ENCODE peak calls at places on chromosomes 4 and X, in four cellular contexts. T is ascending aorta, Z is small intestine, R is SJCRH30. Q is an unnamed sample. For H3K36me3, the result is how much of the 10 kb centered on the place peaks cover.

GRCh38 chr4:106746451-106746850 is 289.7 kb downstream of the DKK2 start:
- DNase-seq in T (no peak), Z (no peak), R (no peak), Q (no peak)

GRCh38 chrX:118392726-118393125 is 46.8 kb downstream of the WDR44 start:
- DNase-seq in T (no peak), Z (no peak), R (no peak), Q (no peak)

GRCh38 chr4:71206763-71207162 is 132.1 kb upstream of the SLC4A4 start:
- DNase-seq in T (no peak), Z (no peak), R (no peak), Q (no peak)

GRCh38 chr4:85883180-85883579 is 408.2 kb downstream of the ARHGAP24 start:
- DNase-seq in T (no peak), Z (no peak), R (no peak), Q (no peak)

GRCh38 chr4:139279723-139280620 is at the start of gene MGARP:
- DNase-seq in T (no peak), Z (no peak), R (peak), Q (peak)

GRCh38 chr4:155667538-155668511 is 1.2 kb downstream of the GUCY1A1 start:
- DNase-seq in T (no peak), Z (peak), R (peak), Q (peak)

GRCh38 chrX:116278819-116279218 is 108.3 kb downstream of the AGTR2 start:
- DNase-seq in T (no peak), Z (peak), R (no peak), Q (no peak)

GRCh38 chr4:89172865-89173264 is 61.5 kb downstream of the TIGD2 start:
- DNase-seq in T (no peak), Z (no peak), R (no peak), Q (peak)

GRCh38 chrX:154013614-154014360 is 5.9 kb downstream of the IRAK1 start:
- DNase-seq in T (no peak), Z (no peak), R (peak), Q (peak)

GRCh38 chrX:71909956-71910355 is 689 bp upstream of the NHSL2 start:
- DNase-seq in T (no peak), Z (no peak), R (no peak), Q (peak)

GRCh38 chrX:38935561-38935960 is 134.3 kb downstream of the MID1IP1 start:
- DNase-seq in T (no peak), Z (no peak), R (no peak), Q (no peak)

GRCh38 chrX:114841051-114841450 is 176.4 kb downstream of the IL13RA2 start:
- DNase-seq in T (no peak), Z (no peak), R (no peak), Q (no peak)

GRCh38 chrX:45324941-45325340 is 124.3 kb upstream of the DIPK2B start:
- DNase-seq in T (no peak), Z (no peak), R (no peak), Q (no peak)

GRCh38 chr4:159016527-159017137 is 86.2 kb upstream of the RAPGEF2 start:
- DNase-seq in T (no peak), Z (no peak), R (peak), Q (peak)

GRCh38 chr4:119237201-119237600 is 24.7 kb downstream of the USP53 start:
- DNase-seq in T (no peak), Z (no peak), R (no peak), Q (no peak)

GRCh38 chr4:101355767-101356702 is 8.7 kb upstream of the PPP3CA start:
- DNase-seq in T (no peak), Z (peak), R (peak), Q (no peak)

GRCh38 chr4:121339307-121339706 is 41.5 kb downstream of the QRFPR start:
- DNase-seq in T (no peak), Z (no peak), R (no peak), Q (no peak)

GRCh38 chrX:1453390-1453783 is 678 bp upstream of the ASMTL start:
- DNase-seq in T (no peak), Z (no peak), R (no peak), Q (no peak)

GRCh38 chr4:108301583-108302256 is 133.0 kb upstream of the LEF1 start:
- DNase-seq in T (no peak), Z (no peak), R (no peak), Q (no peak)

GRCh38 chr4:141686146-141686775 is 49.9 kb downstream of the IL15 start:
- DNase-seq in T (no peak), Z (no peak), R (no peak), Q (no peak)

GRCh38 chr4:176789955-176790354 is 2.8 kb downstream of the VEGFC start:
- DNase-seq in T (no peak), Z (peak), R (peak), Q (peak)

GRCh38 chr4:83010522-83011318 is at the start of gene LIN54:
- DNase-seq in T (peak), Z (peak), R (peak), Q (peak)

GRCh38 chr4:174198396-174199179 is 84.9 kb downstream of the FBXO8 start:
- DNase-seq in T (no peak), Z (no peak), R (peak), Q (no peak)

GRCh38 chrX:9343971-9344370 is 120.9 kb upstream of the TBL1X start:
- DNase-seq in T (no peak), Z (no peak), R (no peak), Q (no peak)

GRCh38 chr4:151199496-151200190 is 77.3 kb upstream of the PRSS48 start:
- DNase-seq in T (no peak), Z (no peak), R (no peak), Q (no peak)

GRCh38 chr4:83851261-83852084 is 315.6 kb downstream of the GPAT3 start:
- DNase-seq in T (no peak), Z (no peak), R (no peak), Q (peak)

GRCh38 chrX:41026326-41027136 is 58.7 kb upstream of the USP9X start:
- DNase-seq in T (no peak), Z (peak), R (no peak), Q (peak)

GRCh38 chrX:41025926-41026325 is 59.3 kb upstream of the USP9X start:
- DNase-seq in T (no peak), Z (no peak), R (no peak), Q (peak)

GRCh38 chrX:41024755-41025154 is 60.5 kb upstream of the USP9X start:
- DNase-seq in T (no peak), Z (no peak), R (no peak), Q (no peak)

GRCh38 chrX:41029332-41029731 is 55.9 kb upstream of the USP9X start:
- DNase-seq in T (no peak), Z (no peak), R (no peak), Q (no peak)

DNA sequence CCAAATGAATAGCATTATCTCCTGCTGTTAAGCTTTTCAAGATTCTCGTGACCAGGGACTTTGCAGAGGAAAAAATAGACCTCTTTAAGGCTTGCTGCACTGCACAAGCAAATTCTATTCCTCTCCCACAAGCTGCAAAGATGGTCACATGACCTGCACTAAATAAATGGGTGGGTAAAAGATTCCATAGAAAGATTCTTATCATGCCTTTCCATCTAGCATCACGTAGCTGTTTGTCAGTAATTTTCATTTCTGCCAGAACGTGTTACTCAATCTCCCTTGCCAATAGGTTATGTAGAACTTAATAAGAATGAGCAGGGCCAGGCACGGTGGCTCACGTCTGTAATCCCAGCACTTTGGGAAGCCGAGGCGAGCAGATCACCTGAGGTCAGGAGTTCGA is 57.9 kb upstream of the USP9X start:
- DNase-seq in T (no peak), Z (no peak), R (no peak), Q (no peak)
- H3K4me3 ChIP-seq in T (no peak), Z (no peak), R (no peak), Q (no peak)

GRCh38 chr4:56986192-56986591 is 7.5 kb downstream of the POLR2B start:
- DNase-seq in T (no peak), Z (no peak), R (no peak), Q (no peak)
- H3K36me3 ChIP-seq in T (under half), Z (under half), R (half or more), Q (under half)

GRCh38 chr4:15005474-15006115 is 3.3 kb downstream of the CPEB2 start:
- DNase-seq in T (no peak), Z (no peak), R (no peak), Q (no peak)
- H3K4me3 ChIP-seq in T (peak), Z (no peak), R (peak), Q (peak)

GRCh38 chr4:3527914-3528876 is 4.0 kb downstream of the LRPAP1 start:
- DNase-seq in T (no peak), Z (no peak), R (no peak), Q (no peak)

GRCh38 chr4:3531306-3531886 is 826 bp downstream of the LRPAP1 start:
- DNase-seq in T (no peak), Z (peak), R (no peak), Q (peak)

GRCh38 chr4:3530051-3530450 is 2.2 kb downstream of the LRPAP1 start:
- DNase-seq in T (no peak), Z (no peak), R (no peak), Q (no peak)

GRCh38 chr4:3530663-3531254 is 1.5 kb downstream of the LRPAP1 start:
- DNase-seq in T (no peak), Z (no peak), R (no peak), Q (no peak)

DNA sequence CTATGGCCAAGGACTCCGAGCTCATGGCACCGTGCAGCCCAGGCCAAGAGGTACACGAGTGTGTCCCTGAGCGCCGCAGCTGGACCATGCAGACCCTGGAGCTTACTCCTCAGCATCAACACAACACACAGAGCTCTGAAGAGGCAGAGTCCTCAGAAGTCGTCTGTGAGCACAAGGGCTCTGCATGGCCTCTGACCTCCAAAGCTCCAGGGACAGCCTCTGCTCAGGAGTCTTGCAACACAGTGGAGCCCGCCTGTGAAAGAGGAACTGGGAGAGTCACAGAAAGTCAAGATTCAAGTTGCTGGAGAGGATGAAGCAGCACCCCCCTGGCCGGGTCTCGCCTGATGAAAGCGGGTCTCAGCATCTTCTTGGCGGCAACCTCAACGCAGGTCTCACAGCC is 2.9 kb downstream of the LRPAP1 start:
- DNase-seq in T (no peak), Z (no peak), R (no peak), Q (no peak)
- H3K36me3 ChIP-seq in T (under half), Z (under half), R (under half), Q (under half)

DNA sequence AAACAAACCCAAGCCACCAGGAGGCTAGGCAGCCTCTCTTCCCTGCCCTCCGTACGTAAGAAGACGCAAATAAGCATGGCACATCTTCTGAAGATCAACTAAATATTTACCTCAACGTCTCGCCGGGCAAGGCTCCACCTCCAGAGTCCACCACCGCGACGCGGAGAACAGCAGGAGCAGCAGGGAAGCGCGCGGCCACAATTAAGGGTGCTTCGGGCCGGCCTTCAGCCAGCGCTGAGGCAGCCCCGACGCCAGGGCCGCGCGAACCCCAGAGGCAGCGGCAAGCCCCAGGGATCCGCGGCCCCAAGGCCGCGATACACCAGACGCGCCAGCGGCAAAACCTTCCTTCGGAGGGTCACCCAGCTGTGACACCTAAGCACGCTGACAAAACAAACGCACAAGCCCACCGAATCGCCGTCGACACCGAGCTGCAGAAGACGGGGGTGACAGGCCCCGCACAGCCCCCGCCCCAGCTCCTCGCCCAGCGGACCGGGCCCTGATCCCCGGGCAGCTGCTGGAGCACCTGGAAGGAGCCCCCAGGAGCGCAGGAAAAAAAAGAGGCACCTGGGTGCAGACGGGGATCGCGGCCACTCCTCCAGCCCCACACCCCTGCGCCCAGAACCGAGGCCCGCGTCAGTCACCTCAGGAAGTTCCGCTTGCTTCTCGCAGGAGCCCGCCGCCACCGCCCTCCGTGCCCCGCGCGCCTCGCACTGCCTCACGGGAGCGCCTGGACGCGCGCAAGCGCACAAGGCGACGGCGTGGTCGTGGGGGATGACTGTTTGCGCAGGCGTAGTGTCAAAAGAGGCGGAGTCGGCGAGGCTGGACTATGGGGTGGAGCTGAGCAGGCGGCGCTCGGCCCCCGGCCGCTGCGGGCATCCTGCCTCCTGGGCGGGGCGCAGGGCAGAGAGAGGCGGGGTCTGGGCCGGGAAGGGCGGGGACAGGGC is at the start of the genes HAUS3 and POLN:
- DNase-seq in T (peak), Z (peak), R (peak), Q (peak)
- H3K4me3 ChIP-seq in T (peak), Z (peak), R (peak), Q (peak)

GRCh38 chr4:87119965-87120364 is 100.5 kb downstream of the KLHL8 start:
- DNase-seq in T (no peak), Z (no peak), R (no peak), Q (no peak)

GRCh38 chr4:87120411-87121162 is 99.8 kb downstream of the KLHL8 start:
- DNase-seq in T (no peak), Z (peak), R (no peak), Q (no peak)

GRCh38 chr4:87121332-87122065 is 98.9 kb downstream of the KLHL8 start:
- DNase-seq in T (no peak), Z (no peak), R (no peak), Q (no peak)

GRCh38 chr4:87123241-87123640 is 97.2 kb downstream of the KLHL8 start:
- DNase-seq in T (no peak), Z (no peak), R (no peak), Q (no peak)

DNA sequence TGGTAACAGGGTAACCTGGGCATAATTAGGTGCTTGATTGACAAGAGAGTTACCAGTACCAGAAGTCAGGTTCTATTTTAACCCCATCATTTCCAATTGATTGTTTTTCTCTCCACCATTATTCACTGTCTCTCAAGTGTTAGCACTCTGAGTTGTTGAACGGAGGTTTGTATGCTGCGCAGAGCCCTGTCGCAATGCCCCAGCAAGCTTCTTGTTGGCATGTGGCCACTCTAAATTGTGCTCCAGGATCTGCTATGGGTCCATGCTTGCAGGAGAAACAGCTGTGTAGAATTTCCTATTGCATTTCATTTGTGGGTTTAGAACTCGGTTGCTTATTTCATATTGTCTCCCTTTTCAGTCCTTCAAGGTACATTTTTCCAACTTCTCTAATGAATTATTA is 98.2 kb downstream of the KLHL8 start:
- DNase-seq in T (no peak), Z (no peak), R (no peak), Q (no peak)
- H3K36me3 ChIP-seq in T (under half), Z (under half), R (under half), Q (under half)